ENCODE peak calls at places on chromosomes 16 and 17, in five cellular contexts. P is A549, D is fibroblast of pulmonary artery, Y is left ventricle myocardium inferior, O is MCF 10A. F is an unnamed sample.

GRCh38 chr16:81453091-81453728 is 8.6 kb downstream of the CMIP start:
- DNase-seq in P (no peak), D (no peak), Y (no peak), O (no peak), F (peak; percentile 54)

GRCh38 chr17:10792156-10792555 is 11.7 kb downstream of the TMEM238L start:
- DNase-seq in P (no peak), D (no peak), Y (no peak), O (no peak), F (no peak)

GRCh38 chr17:41835800-41836549 is at the start of gene NT5C3B:
- DNase-seq in P (peak; percentile 93), D (peak; percentile 40), Y (peak; percentile 65), O (peak; percentile 32), F (peak; percentile 72)

GRCh38 chr16:48153689-48154265 is 2.0 kb downstream of the ABCC12 start:
- DNase-seq in P (no peak), D (no peak), Y (no peak), O (no peak), F (no peak)

GRCh38 chr17:72378414-72379395 is 257.9 kb downstream of the SOX9 start:
- DNase-seq in P (no peak), D (no peak), Y (no peak), O (no peak), F (no peak)

GRCh38 chr16:66097746-66098145 is 268.7 kb upstream of the CDH5 start:
- DNase-seq in P (no peak), D (no peak), Y (no peak), O (no peak), F (no peak)

GRCh38 chr17:1787301-1787902 is 25.5 kb downstream of the SERPINF1 start:
- DNase-seq in P (peak; percentile 99), D (peak; percentile 90), Y (peak; percentile 46), O (peak; percentile 88), F (peak; percentile 80)

GRCh38 chr17:55117063-55117611 is 147.6 kb upstream of the HLF start:
- DNase-seq in P (no peak), D (peak; percentile 72), Y (no peak), O (peak; percentile 27), F (no peak)

GRCh38 chr16:24845726-24846547 is at the start of gene SLC5A11:
- DNase-seq in P (no peak), D (no peak), Y (no peak), O (no peak), F (no peak)

GRCh38 chr17:35948092-35948491 is 4.6 kb upstream of the LYZL6 start:
- DNase-seq in P (no peak), D (no peak), Y (no peak), O (no peak), F (no peak)

GRCh38 chr17:8015957-8016631 is 13.7 kb downstream of the GUCY2D start:
- DNase-seq in P (no peak), D (no peak), Y (no peak), O (no peak), F (peak; percentile 54)

GRCh38 chr17:44362964-44363612 is 565 bp downstream of the FAM171A2 start:
- DNase-seq in P (peak; percentile 68), D (no peak), Y (no peak), O (no peak), F (no peak)

GRCh38 chr17:77210946-77211541 is 70.3 kb downstream of the SEC14L1 start:
- DNase-seq in P (no peak), D (no peak), Y (no peak), O (no peak), F (no peak)

GRCh38 chr17:54013117-54013516 is 190.4 kb downstream of the KIF2B start:
- DNase-seq in P (no peak), D (no peak), Y (no peak), O (no peak), F (no peak)

GRCh38 chr16:1770328-1771071 is 843 bp downstream of the NME3 start:
- DNase-seq in P (no peak), D (peak; percentile 46), Y (peak; percentile 62), O (peak; percentile 65), F (peak; percentile 79)

GRCh38 chr16:48850097-48850496 is 240.1 kb upstream of the N4BP1 start:
- DNase-seq in P (no peak), D (no peak), Y (no peak), O (no peak), F (no peak)

GRCh38 chr16:49931931-49932330 is 76.0 kb upstream of the ZNF423 start:
- DNase-seq in P (no peak), D (no peak), Y (no peak), O (no peak), F (no peak)

GRCh38 chr16:10629592-10629963 is 49.2 kb upstream of the EMP2 start:
- DNase-seq in P (no peak), D (no peak), Y (no peak), O (peak; percentile 16), F (no peak)

GRCh38 chr17:14038206-14038605 is 31.1 kb upstream of the COX10 start:
- DNase-seq in P (no peak), D (peak; percentile 47), Y (no peak), O (no peak), F (no peak)

DNA sequence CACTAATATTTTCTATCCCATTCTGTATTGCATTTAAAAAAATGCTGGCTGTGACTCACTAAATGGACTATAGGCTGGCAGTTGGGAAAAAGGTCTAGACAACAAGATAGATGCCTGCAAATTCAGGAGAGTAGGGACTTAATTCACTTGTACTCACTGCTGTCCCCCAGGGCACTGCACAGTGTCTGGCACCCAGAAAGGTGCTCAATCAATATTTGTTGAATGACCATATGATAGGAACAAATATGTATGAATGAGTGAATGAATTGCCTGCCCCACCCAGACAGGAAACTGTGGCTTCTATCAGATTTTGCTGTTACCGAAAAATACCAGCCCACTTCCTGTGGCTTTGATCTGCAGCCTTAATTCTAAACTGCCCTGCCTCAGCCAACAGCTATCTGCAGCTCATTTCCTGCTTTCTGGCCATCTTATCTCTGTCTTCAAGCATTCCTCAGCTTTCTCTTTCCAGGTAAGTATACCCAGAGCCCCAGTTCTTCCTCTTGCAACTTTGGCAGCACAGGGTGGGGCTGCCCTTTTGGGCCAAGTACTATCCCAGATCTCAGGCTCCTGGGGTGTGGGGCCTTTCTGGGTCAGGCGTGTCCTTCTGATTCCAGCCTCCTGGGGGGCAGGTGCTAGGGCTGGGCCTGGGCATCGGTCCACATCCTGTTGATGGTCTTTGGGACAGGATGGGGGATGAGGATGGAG is 15.3 kb upstream of the TNS4 start:
- DNase-seq in P (peak; percentile 74), D (no peak), Y (no peak), O (no peak), F (no peak)
- TF ChIP-seq CTCF in P (no peak), D (no peak), Y (no peak), O (no peak), F (no peak)

GRCh38 chr17:51060396-51060795 is 60.3 kb downstream of the SPAG9 start:
- DNase-seq in P (no peak), D (no peak), Y (no peak), O (no peak), F (no peak)

GRCh38 chr17:51056813-51057510 is 63.7 kb downstream of the SPAG9 start:
- DNase-seq in P (peak; percentile 53), D (peak; percentile 90), Y (no peak), O (peak; percentile 63), F (no peak)

GRCh38 chr17:51054748-51055147 is 65.9 kb downstream of the SPAG9 start:
- DNase-seq in P (no peak), D (no peak), Y (no peak), O (no peak), F (no peak)

GRCh38 chr17:51059781-51060180 is 60.9 kb downstream of the SPAG9 start:
- DNase-seq in P (no peak), D (peak; percentile 53), Y (no peak), O (no peak), F (no peak)

DNA sequence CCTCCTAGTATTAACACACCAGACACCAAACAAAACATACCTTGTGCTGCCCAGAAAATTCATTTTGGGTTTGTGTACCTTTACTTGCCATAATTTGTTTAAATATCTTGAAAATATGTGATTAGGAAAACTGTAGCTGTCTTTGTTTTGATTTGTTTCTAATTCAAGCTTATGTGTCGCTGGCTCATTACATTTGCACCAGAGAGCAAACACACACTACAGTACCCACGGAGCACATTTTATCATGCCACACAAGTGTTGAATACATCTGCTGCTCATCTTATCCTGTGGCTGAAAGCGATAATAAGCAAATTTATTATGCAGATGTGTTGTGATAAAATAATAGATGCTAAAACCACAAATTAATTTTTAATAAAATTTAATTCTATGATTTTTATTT is 63.1 kb downstream of the SPAG9 start:
- DNase-seq in P (no peak), D (no peak), Y (no peak), O (no peak), F (no peak)
- TF ChIP-seq CTCF in P (no peak), D (no peak), Y (no peak), O (no peak), F (no peak)

DNA sequence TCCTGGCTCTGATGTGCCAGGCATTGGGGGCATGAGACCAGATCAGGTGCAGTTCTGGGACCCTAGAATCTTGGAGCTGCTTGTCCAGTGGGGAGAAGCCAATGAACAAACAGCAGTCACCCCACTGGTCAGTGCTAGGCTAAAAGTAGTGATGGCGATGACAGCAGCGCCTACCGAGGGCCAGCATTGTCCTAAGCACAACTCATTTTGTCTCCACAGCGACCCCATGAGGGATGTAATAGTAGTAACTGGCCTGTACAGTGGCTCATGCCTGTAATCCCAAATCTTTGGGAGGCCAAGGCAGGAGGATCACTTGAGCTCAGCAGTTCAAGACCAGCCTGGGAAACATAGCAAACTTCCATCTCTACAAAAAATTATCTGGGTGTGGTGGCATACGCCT is 6.2 kb downstream of the SMCR8 start:
- DNase-seq in P (no peak), D (peak; percentile 14), Y (no peak), O (no peak), F (no peak)
- TF ChIP-seq CTCF in P (no peak), D (no peak), Y (peak; percentile 30), O (no peak), F (no peak)

GRCh38 chr17:29090746-29091395 is 47.9 kb downstream of the PIPOX start:
- DNase-seq in P (no peak), D (no peak), Y (no peak), O (no peak), F (peak; percentile 37)

GRCh38 chr17:29089601-29090044 is 46.7 kb downstream of the PIPOX start:
- DNase-seq in P (no peak), D (no peak), Y (peak; percentile 33), O (no peak), F (no peak)

GRCh38 chr17:29094101-29094708 is 51.3 kb downstream of the PIPOX start:
- DNase-seq in P (no peak), D (no peak), Y (no peak), O (no peak), F (no peak)

GRCh38 chr17:29093090-29093871 is 50.3 kb downstream of the PIPOX start:
- DNase-seq in P (no peak), D (no peak), Y (no peak), O (no peak), F (no peak)

GRCh38 chr17:29091591-29092291 is 48.8 kb downstream of the PIPOX start:
- DNase-seq in P (no peak), D (no peak), Y (no peak), O (no peak), F (no peak)
- TF ChIP-seq CTCF in P (no peak), D (no peak), Y (no peak), O (no peak), F (no peak)

GRCh38 chr17:74433421-74434121 is 1.7 kb downstream of the GPRC5C start:
- DNase-seq in P (no peak), D (peak; percentile 21), Y (no peak), O (no peak), F (no peak)
- TF ChIP-seq CTCF in P (no peak), D (no peak), Y (no peak), O (no peak), F (peak; percentile 7)